ENCODE peak calls at places on chromosomes 6 and 20, in nine cellular contexts. P is iPS DF 6.9, O is head of caudate nucleus, W is ascending aorta, U is AG09319, A is HTR-8/SVneo, Z is pons, X is left lung, L is fibroblast of the conjunctiva. D is an unnamed sample.
A peak's percentile ranks its signal among the peaks of the same experiment; 100 is the strongest.

GRCh38 chr6:53811746-53812145 is 16.9 kb downstream of the LRRC1 start:
- DNase-seq in P (no peak), O (no peak), W (no peak), U (no peak), A (no peak), Z (no peak), X (no peak), L (no peak), D (no peak)

GRCh38 chr6:21997414-21998037 is 299.3 kb downstream of the PRL start:
- DNase-seq in P (no peak), O (no peak), W (no peak), U (no peak), A (no peak), Z (no peak), X (no peak), L (no peak), D (no peak)

GRCh38 chr6:73565767-73566485 is 45.1 kb upstream of the EEF1A1 start:
- DNase-seq in P (no peak), O (no peak), W (no peak), U (no peak), A (peak; percentile 82), Z (no peak), X (no peak), L (no peak), D (peak; percentile 13)

GRCh38 chr20:32971703-32972161 is 32.5 kb downstream of the SUN5 start:
- DNase-seq in P (no peak), O (peak; percentile 39), W (peak; percentile 51), U (no peak), A (no peak), Z (peak; percentile 64), X (no peak), L (no peak), D (no peak)

GRCh38 chr6:36545767-36546663 is 1.3 kb downstream of the STK38 start:
- DNase-seq in P (no peak), O (no peak), W (no peak), U (no peak), A (no peak), Z (peak; percentile 35), X (no peak), L (no peak), D (peak; percentile 21)

GRCh38 chr6:71392286-71392685 is 103.7 kb downstream of the OGFRL1 start:
- DNase-seq in P (no peak), O (no peak), W (no peak), U (no peak), A (no peak), Z (no peak), X (no peak), L (no peak), D (no peak)

GRCh38 chr6:168616807-168617756 is 176.1 kb downstream of the SMOC2 start:
- DNase-seq in P (no peak), O (no peak), W (no peak), U (no peak), A (peak; percentile 35), Z (peak; percentile 60), X (no peak), L (no peak), D (no peak)

GRCh38 chr6:139290787-139291294 is 957 bp downstream of the TXLNB start:
- DNase-seq in P (no peak), O (no peak), W (no peak), U (no peak), A (no peak), Z (peak; percentile 78), X (no peak), L (peak; percentile 63), D (no peak)

GRCh38 chr6:141744971-141745370 is 387.8 kb upstream of the GJE1 start:
- DNase-seq in P (no peak), O (no peak), W (no peak), U (no peak), A (no peak), Z (no peak), X (no peak), L (peak; percentile 1), D (no peak)

GRCh38 chr6:139777202-139777970 is 402.9 kb upstream of the CITED2 start:
- DNase-seq in P (no peak), O (no peak), W (no peak), U (no peak), A (no peak), Z (no peak), X (no peak), L (no peak), D (no peak)

GRCh38 chr6:143333749-143334520 is 116.6 kb downstream of the ADAT2 start:
- DNase-seq in P (no peak), O (no peak), W (no peak), U (no peak), A (no peak), Z (peak; percentile 81), X (no peak), L (no peak), D (no peak)

GRCh38 chr6:156984178-156984738 is 207.1 kb downstream of the ARID1B start:
- DNase-seq in P (no peak), O (no peak), W (no peak), U (no peak), A (no peak), Z (no peak), X (no peak), L (no peak), D (no peak)

GRCh38 chr6:161152904-161153662 is 120.8 kb downstream of the AGPAT4 start:
- DNase-seq in P (no peak), O (peak; percentile 63), W (no peak), U (no peak), A (peak; percentile 19), Z (no peak), X (peak; percentile 63), L (no peak), D (no peak)

GRCh38 chr6:28725890-28726348 is 197.9 kb downstream of the TRIM27 start:
- DNase-seq in P (no peak), O (no peak), W (no peak), U (no peak), A (no peak), Z (no peak), X (no peak), L (no peak), D (no peak)

GRCh38 chr20:50577175-50578018 is 67.2 kb downstream of the PTPN1 start:
- DNase-seq in P (no peak), O (peak; percentile 48), W (peak; percentile 58), U (no peak), A (no peak), Z (no peak), X (no peak), L (no peak), D (no peak)

GRCh38 chr6:80003841-80004198 is 629 bp upstream of the TTK start:
- DNase-seq in P (no peak), O (peak; percentile 47), W (no peak), U (no peak), A (peak; percentile 2), Z (no peak), X (no peak), L (peak; percentile 32), D (no peak)

GRCh38 chr6:43932259-43932900 is 162.4 kb downstream of the VEGFA start:
- DNase-seq in P (no peak), O (no peak), W (no peak), U (no peak), A (no peak), Z (no peak), X (no peak), L (no peak), D (no peak)

GRCh38 chr20:32465092-32465900 is 107.2 kb downstream of the ASXL1 start:
- DNase-seq in P (no peak), O (no peak), W (no peak), U (peak; percentile 25), A (no peak), Z (no peak), X (peak; percentile 91), L (peak; percentile 21), D (no peak)